ENCODE peak calls at places on chromosomes 13 and 19, in nine cellular contexts. E, O, N, F, Y, J, Z, G and W are unnamed samples.
A peak's percentile ranks its signal among the peaks of the same experiment; 100 is the strongest.

GRCh38 chr19:51505904-51506303 is 4.3 kb upstream of the SIGLEC12 start:
- DNase-seq in O (no peak), N (no peak), G (no peak), E (no peak), F (no peak), J (no peak), Z (no peak), Y (no peak), W (no peak)

GRCh38 chr19:43589680-43590079 is 6.3 kb downstream of the IRGQ start:
- DNase-seq in G (no peak), J (no peak), F (no peak), Y (no peak), O (no peak), Z (no peak), E (no peak), N (no peak), W (no peak)

GRCh38 chr19:47232422-47233211 is 1.6 kb upstream of the BBC3 start:
- DNase-seq in O (peak; percentile 88), Y (no peak), J (no peak), N (peak; percentile 79), E (no peak), Z (no peak), F (no peak), G (peak; percentile 79), W (no peak)

GRCh38 chr19:7456964-7457541 is 31.8 kb downstream of the PEX11G start:
- DNase-seq in G (no peak), O (peak; percentile 24), N (no peak), F (no peak), Z (no peak), J (no peak), E (no peak), Y (no peak), W (no peak)

GRCh38 chr13:33721719-33722118 is 96.2 kb upstream of the RFC3 start:
- DNase-seq in F (no peak), J (no peak), O (peak; percentile 79), Y (no peak), E (no peak), N (no peak), G (peak; percentile 75), Z (no peak), W (no peak)

GRCh38 chr13:102344410-102344809 is 57.4 kb downstream of the FGF14 start:
- DNase-seq in N (no peak), E (no peak), J (no peak), F (no peak), Z (no peak), Y (no peak), G (no peak), O (no peak), W (no peak)

GRCh38 chr19:49533551-49534488 is 6.0 kb downstream of the RCN3 start:
- DNase-seq in O (peak; percentile 78), J (peak; percentile 79), E (peak; percentile 84), Z (peak; percentile 82), G (peak; percentile 54), Y (peak; percentile 73), N (no peak), F (peak; percentile 87), W (peak; percentile 84)

GRCh38 chr19:40689339-40690049 is 957 bp downstream of the NUMBL start:
- DNase-seq in J (peak; percentile 24), N (no peak), O (peak; percentile 59), F (no peak), Z (no peak), E (no peak), Y (no peak), G (peak; percentile 30), W (peak; percentile 53)

GRCh38 chr13:77312311-77312710 is 14.6 kb downstream of the MYCBP2 start:
- DNase-seq in F (no peak), O (no peak), N (no peak), Z (no peak), J (no peak), G (no peak), Y (no peak), E (no peak), W (no peak)

GRCh38 chr13:111337206-111337605 is 16.8 kb downstream of the TEX29 start:
- DNase-seq in E (peak; percentile 18), J (no peak), O (peak; percentile 95), G (peak; percentile 87), F (no peak), Z (no peak), Y (no peak), N (no peak), W (no peak)

GRCh38 chr13:111338841-111339240 is 18.4 kb downstream of the TEX29 start:
- DNase-seq in E (peak; percentile 33), O (no peak), Z (no peak), F (no peak), N (no peak), Y (no peak), G (no peak), J (no peak), W (no peak)

GRCh38 chr13:111341886-111342285 is 21.4 kb downstream of the TEX29 start:
- DNase-seq in O (no peak), F (no peak), E (peak; percentile 37), G (no peak), Z (no peak), N (no peak), Y (no peak), J (no peak), W (no peak)

GRCh38 chr13:111337741-111338140 is 17.3 kb downstream of the TEX29 start:
- DNase-seq in G (peak; percentile 12), O (no peak), N (no peak), E (peak; percentile 4), Y (no peak), Z (no peak), J (no peak), F (no peak), W (no peak)

GRCh38 chr13:111339366-111340143 is 19.1 kb downstream of the TEX29 start:
- DNase-seq in N (no peak), G (no peak), Y (no peak), Z (no peak), O (no peak), J (no peak), F (no peak), E (peak; percentile 40), W (no peak)
- H3K4me1 ChIP-seq in N (no peaks in the 10 kb centered on the region), G (peaks cover 4% of the 10 kb centered on the region), Y (no peaks in the 10 kb centered on the region), Z (no peaks in the 10 kb centered on the region), O (peaks cover 13% of the 10 kb centered on the region), J (no peaks in the 10 kb centered on the region), F (no peaks in the 10 kb centered on the region), E (no peaks in the 10 kb centered on the region), W (no peaks in the 10 kb centered on the region)

GRCh38 chr13:113126265-113127150 is 3.9 kb downstream of the F10 start:
- DNase-seq in J (no peak), Y (no peak), F (no peak), E (peak; percentile 39), Z (no peak), O (no peak), G (no peak), N (no peak), W (no peak)

GRCh38 chr13:113125506-113126264 is 3.1 kb downstream of the F10 start:
- DNase-seq in G (no peak), O (no peak), J (no peak), F (no peak), Z (no peak), Y (no peak), E (peak; percentile 39), N (no peak), W (no peak)

GRCh38 chr13:113129921-113130750 is 7.5 kb downstream of the F10 start:
- DNase-seq in J (no peak), E (peak; percentile 59), G (peak; percentile 31), F (peak; percentile 23), Z (peak; percentile 21), N (no peak), Y (no peak), O (no peak), W (peak; percentile 28)

GRCh38 chr13:113124211-113125025 is 1.8 kb downstream of the F10 start:
- DNase-seq in J (no peak), G (no peak), Z (no peak), F (no peak), O (no peak), E (peak; percentile 57), N (no peak), Y (no peak), W (no peak)

GRCh38 chr13:113129480-113129879 is 6.9 kb downstream of the F10 start:
- DNase-seq in E (peak; percentile 53), Y (no peak), J (no peak), N (no peak), O (no peak), F (no peak), G (no peak), Z (no peak), W (no peak)
- H3K4me3 ChIP-seq in E (peak overlapping the region; percentile 35), Y (no peak overlapping the region), J (no peak overlapping the region), N (no peak overlapping the region), O (no peak overlapping the region), F (no peak overlapping the region), G (no peak overlapping the region), Z (no peak overlapping the region), W (no peak overlapping the region)

DNA sequence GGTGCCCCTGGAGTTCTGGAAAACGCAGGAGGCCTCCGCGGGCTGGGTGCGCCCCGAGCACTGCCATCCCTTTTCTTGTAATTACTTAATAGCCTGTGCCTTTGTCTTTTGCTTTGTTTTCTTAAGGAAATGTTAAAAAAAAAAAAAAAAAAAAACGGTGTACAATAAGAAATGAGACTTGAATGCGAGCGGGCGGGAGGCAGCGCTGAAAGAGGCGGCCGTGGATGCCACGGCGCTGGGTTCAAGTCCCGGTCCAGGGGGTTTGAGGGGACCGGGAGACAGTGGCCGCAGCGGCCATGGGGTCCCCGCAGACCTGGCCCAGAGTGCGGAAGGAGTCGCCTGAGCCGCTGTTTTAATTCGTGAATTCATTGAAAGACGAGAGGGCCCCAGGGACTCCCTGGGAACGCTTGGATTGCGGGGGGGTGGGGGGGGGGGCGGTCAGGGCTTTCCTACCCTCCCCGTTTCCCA is 349.1 kb upstream of the ARGLU1 start:
- DNase-seq in G (no peak), Y (no peak), F (no peak), N (no peak), O (no peak), E (no peak), Z (no peak), J (no peak), W (no peak)
- H3K4me1 ChIP-seq in G (no peaks in the 10 kb centered on the region), Y (no peaks in the 10 kb centered on the region), F (no peaks in the 10 kb centered on the region), N (no peaks in the 10 kb centered on the region), O (no peaks in the 10 kb centered on the region), E (peaks cover 18% of the 10 kb centered on the region), Z (peaks cover 25% of the 10 kb centered on the region), J (no peaks in the 10 kb centered on the region), W (peaks cover 4% of the 10 kb centered on the region)

GRCh38 chr19:39430675-39431593 is 4.8 kb downstream of the RPS16 start:
- DNase-seq in G (peak; percentile 99), Y (peak; percentile 83), Z (no peak), N (peak; percentile 38), E (peak; percentile 82), O (peak; percentile 52), J (no peak), F (no peak), W (peak; percentile 82)

GRCh38 chr19:39435499-39436349 is at the start of gene RPS16:
- DNase-seq in O (peak; percentile 100), J (peak; percentile 99), Z (peak; percentile 99), Y (peak; percentile 99), G (peak; percentile 96), N (peak; percentile 98), E (peak; percentile 99), F (peak; percentile 99), W (peak; percentile 99)

GRCh38 chr19:39434123-39435076 is 1.3 kb downstream of the RPS16 start:
- DNase-seq in N (no peak), G (no peak), Y (no peak), Z (no peak), F (no peak), O (peak; percentile 57), E (no peak), J (no peak), W (no peak)

GRCh38 chr19:39432677-39433025 is 3.1 kb downstream of the RPS16 start:
- DNase-seq in N (no peak), Y (no peak), O (no peak), E (no peak), Z (no peak), F (no peak), J (no peak), G (no peak), W (no peak)

GRCh38 chr19:39433480-39434079 is 2.2 kb downstream of the RPS16 start:
- DNase-seq in E (no peak), J (no peak), N (no peak), Z (no peak), F (no peak), G (no peak), Y (no peak), O (no peak), W (no peak)
- H3K4me3 ChIP-seq in E (peak overlapping the region; percentile 82), J (no peak overlapping the region), N (no peak overlapping the region), Z (peak overlapping the region; percentile 91), F (no peak overlapping the region), G (no peak overlapping the region), Y (no peak overlapping the region), O (no peak overlapping the region), W (no peak overlapping the region)